ENCODE peak calls at places on chromosomes 3 and 15, in nine cellular contexts. B, J, C, I, P, O, U, K and W are unnamed samples.

GRCh38 chr15:61997786-61998185 is 62.5 kb downstream of the VPS13C start:
- DNase-seq in C (no peak), P (no peak), B (no peak), K (no peak), I (no peak), O (no peak), J (no peak), U (no peak), W (no peak)

GRCh38 chr3:42063886-42064285 is 27.3 kb upstream of the TRAK1 start:
- DNase-seq in C (no peak), O (no peak), P (no peak), U (peak), I (no peak), K (peak), J (no peak), B (no peak), W (no peak)

GRCh38 chr3:151537751-151538150 is 76.9 kb upstream of the IGSF10 start:
- DNase-seq in I (no peak), B (no peak), O (no peak), C (no peak), K (no peak), P (no peak), J (no peak), U (no peak), W (peak)

GRCh38 chr3:53703630-53704362 is 142.4 kb downstream of the CHDH start:
- DNase-seq in B (no peak), K (no peak), U (no peak), O (no peak), J (no peak), C (no peak), P (no peak), I (no peak), W (no peak)

GRCh38 chr3:163916596-163917560 is 1161.4 kb downstream of the SI start:
- DNase-seq in U (peak), I (no peak), C (no peak), J (no peak), P (no peak), B (no peak), O (no peak), K (no peak), W (no peak)

GRCh38 chr3:25173610-25174009 is 254.5 kb upstream of the RARB start:
- DNase-seq in J (no peak), B (no peak), P (no peak), C (no peak), I (no peak), K (no peak), O (no peak), U (no peak), W (no peak)

GRCh38 chr15:71729319-71729718 is 81.0 kb upstream of the NR2E3 start:
- DNase-seq in I (no peak), J (no peak), U (no peak), P (no peak), K (no peak), B (no peak), O (no peak), C (no peak), W (no peak)

GRCh38 chr15:70299931-70300858 is 202.5 kb upstream of the TLE3 start:
- DNase-seq in I (peak), K (no peak), U (no peak), B (peak), J (peak), O (peak), P (no peak), C (peak), W (no peak)

GRCh38 chr3:126983276-126983652 is 349 bp downstream of the PLXNA1 start:
- DNase-seq in C (no peak), U (no peak), J (no peak), K (no peak), I (no peak), O (no peak), B (no peak), P (no peak), W (no peak)

GRCh38 chr15:74328331-74329056 is 39.0 kb downstream of the CYP11A1 start:
- DNase-seq in C (no peak), B (no peak), K (no peak), I (no peak), J (no peak), O (no peak), P (no peak), U (no peak), W (no peak)

GRCh38 chr3:56111651-56112250 is 356.5 kb downstream of the ERC2 start:
- DNase-seq in P (no peak), U (no peak), C (no peak), J (no peak), I (no peak), K (no peak), B (no peak), O (no peak), W (no peak)

GRCh38 chr3:28301607-28302158 is 46.8 kb upstream of the ZCWPW2 start:
- DNase-seq in O (no peak), J (no peak), P (no peak), B (no peak), U (no peak), C (no peak), K (no peak), I (no peak), W (no peak)

GRCh38 chr3:76684946-76685345 is 355.0 kb upstream of the ROBO2 start:
- DNase-seq in O (no peak), K (no peak), I (no peak), C (no peak), J (no peak), P (no peak), B (no peak), U (no peak), W (no peak)

GRCh38 chr15:74505837-74506514 is 35.0 kb upstream of the ARID3B start:
- DNase-seq in I (no peak), J (no peak), U (no peak), P (no peak), O (no peak), K (peak), B (no peak), C (no peak), W (no peak)

GRCh38 chr15:85717212-85717611 is 77.5 kb downstream of the KLHL25 start:
- DNase-seq in B (no peak), O (no peak), C (no peak), U (no peak), I (no peak), P (no peak), K (no peak), J (no peak), W (no peak)

GRCh38 chr3:17632401-17633100 is 109.9 kb downstream of the TBC1D5 start:
- DNase-seq in C (no peak), K (peak), O (no peak), B (no peak), P (peak), U (peak), J (no peak), I (no peak), W (no peak)

GRCh38 chr15:60395276-60396011 is 2.3 kb downstream of the ANXA2 start:
- DNase-seq in O (no peak), C (no peak), U (no peak), K (peak), J (no peak), I (no peak), P (peak), B (no peak), W (no peak)

GRCh38 chr15:58190419-58190818 is 52.2 kb downstream of the AQP9 start:
- DNase-seq in O (no peak), B (no peak), J (no peak), I (no peak), U (no peak), P (no peak), C (no peak), K (no peak), W (no peak)

GRCh38 chr3:50662408-50662807 is 12.3 kb upstream of the DOCK3 start:
- DNase-seq in K (no peak), J (no peak), I (no peak), C (no peak), U (no peak), B (no peak), O (no peak), P (no peak), W (no peak)

GRCh38 chr15:57777034-57777433 is 70.5 kb downstream of the POLR2M start:
- DNase-seq in J (no peak), O (no peak), B (no peak), K (no peak), C (no peak), U (no peak), I (no peak), P (no peak), W (no peak)

GRCh38 chr3:61522064-61522463 is 39.3 kb upstream of the PTPRG start:
- DNase-seq in O (no peak), J (no peak), B (no peak), U (no peak), C (no peak), K (no peak), P (no peak), I (no peak), W (no peak)

GRCh38 chr15:101243420-101243819 is 8.4 kb downstream of the CHSY1 start:
- DNase-seq in B (no peak), C (no peak), P (no peak), J (no peak), O (no peak), K (no peak), U (no peak), I (no peak), W (no peak)

GRCh38 chr3:14156201-14156600 is 22.2 kb downstream of the XPC start:
- DNase-seq in K (no peak), J (no peak), P (no peak), O (no peak), C (no peak), U (no peak), B (no peak), I (no peak), W (no peak)

GRCh38 chr3:12999147-13000140 is 73.8 kb downstream of the IQSEC1 start:
- DNase-seq in K (no peak), U (no peak), J (peak), C (no peak), I (no peak), O (no peak), P (peak), B (no peak), W (no peak)

GRCh38 chr3:156812521-156813335 is 13.4 kb upstream of the LEKR1 start:
- DNase-seq in I (no peak), U (no peak), K (peak), C (no peak), O (peak), B (no peak), P (peak), J (no peak), W (no peak)

GRCh38 chr3:187012609-187013051 is 82.3 kb downstream of the ST6GAL1 start:
- DNase-seq in O (no peak), C (peak), B (peak), P (no peak), J (peak), K (peak), U (no peak), I (peak), W (no peak)

GRCh38 chr3:55859305-55859704 is 372.2 kb upstream of the WNT5A start:
- DNase-seq in O (no peak), P (no peak), U (no peak), B (no peak), I (no peak), C (no peak), J (no peak), K (no peak), W (no peak)

GRCh38 chr3:13493867-13494441 is 13.8 kb downstream of the HDAC11 start:
- DNase-seq in P (no peak), C (no peak), J (no peak), O (no peak), U (no peak), B (no peak), I (no peak), K (no peak), W (no peak)

GRCh38 chr15:25947336-25948080 is 84.4 kb upstream of the ATP10A start:
- DNase-seq in B (no peak), O (peak), I (no peak), K (no peak), U (no peak), J (no peak), C (no peak), P (no peak), W (no peak)

GRCh38 chr15:67708500-67708899 is 116.8 kb upstream of the SKOR1 start:
- DNase-seq in J (no peak), C (no peak), I (no peak), K (no peak), B (no peak), U (no peak), P (no peak), O (no peak), W (no peak)

GRCh38 chr3:7144696-7145308 is 283.9 kb downstream of the GRM7 start:
- DNase-seq in O (no peak), I (no peak), K (no peak), U (peak), C (no peak), B (no peak), P (peak), J (no peak), W (no peak)

GRCh38 chr3:67614195-67614594 is 40.2 kb downstream of the SUCLG2 start:
- DNase-seq in U (no peak), I (no peak), P (no peak), C (no peak), J (no peak), K (no peak), B (no peak), O (no peak), W (no peak)

GRCh38 chr3:139848660-139849059 is 86.3 kb upstream of the CLSTN2 start:
- DNase-seq in C (no peak), J (no peak), P (no peak), B (no peak), I (no peak), K (no peak), U (no peak), O (no peak), W (no peak)